ENCODE peak calls at places on chromosomes 7 and 10, in six cellular contexts. V is NCI-H2107, B is hypothalamus, W is NCI-H1105 treated with DMSO at 0.1 percent for 48 hours, F is Calu3, D is putamen. A is an unnamed sample.
A peak's percentile ranks its signal among the peaks of the same experiment; 100 is the strongest.

GRCh38 chr10:3668276-3668960 is 116.6 kb downstream of the KLF6 start:
- DNase-seq in V (no peak), B (no peak), W (no peak), F (peak; percentile 73), D (no peak), A (peak; percentile 63)

GRCh38 chr10:89115876-89116627 is 91.1 kb downstream of the CH25H start:
- DNase-seq in V (no peak), B (no peak), W (no peak), F (no peak), D (no peak), A (no peak)

GRCh38 chr7:23012797-23013714 is 874 bp downstream of the HYCC1 start:
- DNase-seq in V (peak; percentile 15), B (peak; percentile 41), W (peak; percentile 26), F (peak; percentile 29), D (peak; percentile 23), A (peak; percentile 30)

GRCh38 chr10:18689498-18689897 is 30.3 kb downstream of the ARL5B start:
- DNase-seq in V (no peak), B (no peak), W (peak; percentile 18), F (no peak), D (no peak), A (no peak)

GRCh38 chr7:91182819-91183405 is 81.3 kb upstream of the FZD1 start:
- DNase-seq in V (no peak), B (no peak), W (no peak), F (no peak), D (no peak), A (no peak)

GRCh38 chr7:155213955-155214327 is 83.7 kb upstream of the INSIG1 start:
- DNase-seq in V (no peak), B (no peak), W (no peak), F (no peak), D (no peak), A (peak; percentile 28)

GRCh38 chr7:34463830-34464229 is 194.2 kb upstream of the NPSR1 start:
- DNase-seq in V (no peak), B (no peak), W (no peak), F (peak; percentile 30), D (no peak), A (no peak)

GRCh38 chr7:45978010-45978681 is 57.1 kb upstream of the IGFBP3 start:
- DNase-seq in V (no peak), B (peak; percentile 27), W (no peak), F (peak; percentile 89), D (no peak), A (peak; percentile 27)

GRCh38 chr10:16195178-16195769 is 241.5 kb upstream of the PTER start:
- DNase-seq in V (no peak), B (no peak), W (no peak), F (no peak), D (no peak), A (no peak)

GRCh38 chr10:625335-625699 is 64.2 kb downstream of the DIP2C start:
- DNase-seq in V (no peak), B (no peak), W (no peak), F (no peak), D (no peak), A (no peak)

A was measured in pancreas.